ENCODE peak calls at places on chromosomes 6 and 20, in ten cellular contexts. I is HFFc6; E is kidney tubule cell; R is NCI-H1105 treated with DMSO at 0.1 percent for 48 hours; L is LoVo; C is activated CD8-positive, alpha-beta memory T cell treated with anti-CD3 and anti-CD28 coated beads, Interleukin-2, amount 10 ng/mL, durations not matched to agents 7 days and 5 days; M is WTC11; U is GM20000; S is SW480; X is body of pancreas. A is an unnamed sample.
A peak's percentile ranks its signal among the peaks of the same experiment; 100 is the strongest.

GRCh38 chr6:81575446-81575845 is 177.0 kb downstream of the TENT5A start:
- DNase-seq in C (no peak), L (no peak), X (no peak), I (peak; percentile 30), E (no peak), M (no peak), U (no peak), R (no peak), S (no peak), A (peak; percentile 61)

GRCh38 chr6:155340464-155341129 is 26.3 kb upstream of the TFB1M start:
- DNase-seq in E (peak; percentile 72), I (peak; percentile 78), C (no peak), X (no peak), R (no peak), M (no peak), S (no peak), U (no peak), L (no peak), A (peak; percentile 73)

GRCh38 chr6:90494067-90494773 is 92.7 kb downstream of the MAP3K7 start:
- DNase-seq in M (peak; percentile 62), X (no peak), S (no peak), U (no peak), R (no peak), L (no peak), I (no peak), E (no peak), C (no peak), A (no peak)

GRCh38 chr20:869606-870005 is 36.1 kb downstream of the FAM110A start:
- DNase-seq in E (no peak), X (no peak), S (no peak), R (no peak), L (no peak), C (no peak), U (no peak), I (no peak), M (no peak), A (no peak)

GRCh38 chr6:149935668-149936067 is 6.1 kb upstream of the ULBP2 start:
- DNase-seq in U (peak; percentile 2), X (no peak), I (no peak), S (no peak), M (no peak), C (no peak), L (no peak), R (no peak), E (no peak), A (no peak)

GRCh38 chr20:57429579-57430202 is 38.5 kb downstream of the RBM38 start:
- DNase-seq in C (no peak), I (peak; percentile 55), L (no peak), M (no peak), R (no peak), E (peak; percentile 62), X (peak; percentile 45), S (no peak), U (no peak), A (peak; percentile 19)

GRCh38 chr20:2805682-2806350 is 5.4 kb upstream of the CPXM1 start:
- DNase-seq in E (peak; percentile 21), I (no peak), R (no peak), L (no peak), M (no peak), U (no peak), C (no peak), X (no peak), S (peak; percentile 76), A (no peak)

GRCh38 chr6:2197177-2197671 is 48.2 kb downstream of the GMDS start:
- DNase-seq in X (no peak), S (no peak), M (no peak), R (no peak), C (no peak), I (no peak), L (peak; percentile 3), U (no peak), E (peak; percentile 46), A (peak; percentile 68)

GRCh38 chr6:148700713-148701392 is 46.0 kb upstream of the UST start:
- DNase-seq in X (peak; percentile 23), E (peak; percentile 40), U (peak; percentile 79), C (peak; percentile 58), L (peak; percentile 19), S (peak; percentile 62), M (no peak), I (peak; percentile 18), R (peak; percentile 27), A (peak; percentile 58)

GRCh38 chr6:167756594-167756993 is 70.1 kb upstream of the AFDN start:
- DNase-seq in R (no peak), M (no peak), E (peak; percentile 84), L (no peak), I (no peak), U (no peak), S (no peak), C (no peak), X (no peak), A (no peak)

GRCh38 chr6:111794716-111795452 is 78.4 kb downstream of the FYN start:
- DNase-seq in I (no peak), E (no peak), U (no peak), S (no peak), X (no peak), R (no peak), L (no peak), C (no peak), M (no peak), A (no peak)

A was measured in EH.